ENCODE peak calls at places on chromosomes 5 and 9, in six cellular contexts. X is fibroblast of lung, D is hepatocyte, B is psoas muscle, K is A549, F is AG04449. I is an unnamed sample.
A peak's percentile ranks its signal among the peaks of the same experiment; 100 is the strongest.

GRCh38 chr9:71352837-71353236 is 231.4 kb upstream of the TRPM3 start:
- DNase-seq in X (no peak), D (no peak), B (no peak), K (no peak), F (no peak), I (no peak)

GRCh38 chr9:137658778-137659177 is 40.0 kb downstream of the EHMT1 start:
- DNase-seq in X (no peak), D (no peak), B (no peak), K (no peak), F (no peak), I (no peak)

GRCh38 chr9:76085596-76085995 is 195.1 kb downstream of the PCSK5 start:
- DNase-seq in X (no peak), D (no peak), B (no peak), K (no peak), F (no peak), I (no peak)

GRCh38 chr5:40505031-40505430 is 174.7 kb upstream of the PTGER4 start:
- DNase-seq in X (no peak), D (no peak), B (no peak), K (no peak), F (no peak), I (no peak)

GRCh38 chr9:98150164-98150563 is 31.1 kb upstream of the TRIM14 start:
- DNase-seq in X (no peak), D (no peak), B (no peak), K (no peak), F (no peak), I (no peak)

GRCh38 chr9:127567119-127567897 is 44.8 kb upstream of the STXBP1 start:
- DNase-seq in X (peak; percentile 56), D (peak; percentile 77), B (peak; percentile 66), K (peak; percentile 61), F (no peak), I (no peak)

GRCh38 chr5:82396871-82397514 is 118.8 kb upstream of the RPS23 start:
- DNase-seq in X (peak; percentile 100), D (peak; percentile 88), B (peak; percentile 80), K (peak; percentile 86), F (peak; percentile 100), I (peak; percentile 99)

GRCh38 chr9:89312154-89312616 is 1.2 kb downstream of the CKS2 start:
- DNase-seq in X (no peak), D (peak; percentile 28), B (no peak), K (peak; percentile 32), F (no peak), I (no peak)

GRCh38 chr5:177086918-177087706 is 397 bp downstream of the FGFR4 start:
- DNase-seq in X (peak; percentile 10), D (peak; percentile 95), B (peak; percentile 67), K (peak; percentile 90), F (no peak), I (no peak)

GRCh38 chr9:131649646-131650045 is 90.2 kb downstream of the RAPGEF1 start:
- DNase-seq in X (no peak), D (no peak), B (no peak), K (no peak), F (no peak), I (no peak)

GRCh38 chr9:110748251-110748893 is 79.8 kb downstream of the MUSK start:
- DNase-seq in X (peak; percentile 25), D (no peak), B (no peak), K (peak; percentile 20), F (no peak), I (no peak)

DNA sequence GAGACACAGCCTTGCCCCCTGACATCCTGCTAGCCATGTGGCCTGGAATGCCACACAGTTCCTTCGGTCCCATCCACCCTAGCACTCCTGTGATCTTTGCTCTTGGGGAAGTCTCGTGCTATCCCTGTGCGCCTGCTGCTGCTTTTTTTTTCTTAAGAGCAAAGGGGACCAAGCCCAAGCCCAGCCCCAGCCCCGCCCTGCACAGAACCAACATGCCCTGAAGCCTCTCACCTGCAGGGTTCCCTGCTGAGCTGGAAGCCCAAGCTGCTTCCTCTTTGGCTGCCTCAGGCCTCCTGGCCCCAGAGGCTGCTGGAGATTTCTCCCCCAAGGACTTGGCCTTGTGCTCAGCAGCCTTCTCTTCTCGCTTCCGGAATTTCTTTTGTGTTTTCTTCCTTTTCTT is 1.8 kb downstream of the SURF6 start:
- DNase-seq in X (no peak), D (peak; percentile 76), B (peak; percentile 43), K (no peak), F (no peak), I (no peak)
- H3K4me3 ChIP-seq in X (no peak overlapping the region), D (no peak overlapping the region), B (no peak overlapping the region), K (no peak overlapping the region), F (no peak overlapping the region), I (no peak overlapping the region)

DNA sequence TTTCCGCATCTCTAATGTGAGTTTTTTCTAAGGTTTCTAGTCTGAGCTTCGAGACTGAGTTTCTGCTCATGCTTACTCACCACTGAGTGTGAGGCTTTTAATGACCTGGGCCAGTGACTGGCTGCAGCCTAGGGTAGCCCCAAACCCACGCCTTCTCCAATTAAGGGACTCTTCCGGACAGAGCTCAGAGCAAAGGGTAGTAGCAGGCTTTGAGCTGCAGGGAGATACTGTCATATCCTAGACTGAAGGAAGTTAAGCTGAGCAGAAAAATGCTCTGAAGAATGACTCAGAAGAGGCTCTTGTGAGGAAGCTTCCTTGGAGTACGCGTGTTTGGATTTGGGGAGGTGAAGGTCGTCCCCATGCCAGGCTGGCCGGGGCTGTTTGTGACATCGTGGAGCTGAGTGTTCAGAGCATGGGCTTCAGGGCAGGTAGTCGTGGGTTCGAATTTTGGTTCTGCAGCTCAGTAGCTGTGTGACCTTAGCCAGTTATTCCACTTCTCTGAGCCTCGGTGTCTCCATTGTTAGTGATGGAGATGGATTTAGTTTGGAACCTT is 3.5 kb downstream of the USP20 start:
- DNase-seq in X (peak; percentile 93), D (no peak), B (no peak), K (no peak), F (peak; percentile 73), I (no peak)
- TF ChIP-seq CTCF in X (no peak), D (no peak), B (no peak), K (no peak), F (no peak), I (no peak)

DNA sequence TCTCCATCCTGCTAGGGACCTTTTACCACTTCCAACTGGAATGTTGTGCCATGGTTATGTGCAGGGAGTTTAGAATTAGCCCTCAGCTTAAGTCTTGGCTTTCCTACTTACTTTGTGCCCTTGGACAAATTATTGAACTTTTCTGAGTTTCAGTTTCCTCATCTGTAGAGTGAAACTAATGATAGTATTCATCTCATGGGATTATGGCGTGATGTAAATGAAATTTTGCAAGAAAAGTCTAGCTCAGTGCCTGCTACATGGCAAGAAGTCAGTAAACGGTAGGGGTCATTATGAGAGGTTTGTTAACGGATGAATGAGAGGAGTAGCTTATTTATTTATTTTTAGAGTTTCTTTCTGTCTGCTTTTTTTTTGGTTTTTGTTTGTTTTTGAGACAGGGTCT is 1.8 kb downstream of the MVB12B start:
- DNase-seq in X (no peak), D (no peak), B (no peak), K (no peak), F (no peak), I (no peak)
- H3K4me3 ChIP-seq in X (no peak overlapping the region), D (no peak overlapping the region), B (peak overlapping the region; percentile 78), K (no peak overlapping the region), F (no peak overlapping the region), I (no peak overlapping the region)

DNA sequence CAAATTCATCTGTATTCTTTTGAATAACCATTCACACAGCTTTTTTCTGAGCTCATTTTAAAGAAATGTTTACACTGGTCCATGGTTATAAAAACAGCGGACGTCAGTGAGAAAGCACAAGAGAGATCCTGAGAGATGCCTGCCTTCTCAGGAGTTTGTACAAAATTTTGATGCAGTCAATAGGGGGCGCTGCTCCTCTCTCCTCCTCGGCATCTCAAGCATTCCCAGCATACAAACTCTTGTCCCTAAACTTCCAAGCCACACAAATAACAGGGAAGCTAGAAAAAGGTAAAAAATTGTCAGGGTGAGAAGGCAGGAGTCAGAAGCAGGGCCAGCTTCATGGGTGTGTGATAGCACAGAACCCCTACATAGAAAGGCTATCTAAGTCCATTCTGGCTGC is 11.2 kb upstream of the CCDC152 start:
- DNase-seq in X (no peak), D (no peak), B (no peak), K (peak; percentile 11), F (no peak), I (no peak)
- TF ChIP-seq CTCF in X (peak; percentile 52), D (peak; percentile 23), B (peak; percentile 8), K (peak; percentile 10), F (peak; percentile 30), I (peak; percentile 49)

GRCh38 chr5:68220260-68220659 is 4.7 kb downstream of the PIK3R1 start:
- DNase-seq in X (no peak), D (no peak), B (no peak), K (no peak), F (no peak), I (no peak)
- H3K4me3 ChIP-seq in X (no peak overlapping the region), D (no peak overlapping the region), B (peak overlapping the region; percentile 95), K (no peak overlapping the region), F (no peak overlapping the region), I (no peak overlapping the region)

I was measured in retinal pigment epithelial cell.